ENCODE peak calls at places on chromosomes 4 and X, in seven cellular contexts. D is progenitor cell of endocrine pancreas; A is ecto neural progenitor cell; Y is NCI-H187; V is mucosa of descending colon; M is left ventricle myocardium superior; G is activated CD8-positive, alpha-beta memory T cell treated with anti-CD3 and anti-CD28 coated beads for 48 hours. F is an unnamed sample.

GRCh38 chr4:118224239-118224829 is 128.5 kb downstream of the PRSS12 start:
- DNase-seq in A (no peak), V (no peak), M (no peak), G (no peak), Y (no peak), D (no peak), F (no peak)

GRCh38 chrX:129833153-129834004 is 10.3 kb downstream of the ZDHHC9 start:
- DNase-seq in M (no peak), G (no peak), D (no peak), A (no peak), Y (no peak), V (no peak), F (peak)

GRCh38 chrX:84160736-84161135 is 27.3 kb downstream of the RPS6KA6 start:
- DNase-seq in V (no peak), D (no peak), A (no peak), G (no peak), Y (no peak), M (no peak), F (no peak)

GRCh38 chrX:125378205-125378604 is 58.5 kb downstream of the TEX13C start:
- DNase-seq in M (no peak), Y (no peak), A (no peak), D (no peak), G (no peak), V (no peak), F (no peak)

GRCh38 chr4:55903577-55903976 is 45.2 kb upstream of the CEP135 start:
- DNase-seq in M (no peak), Y (no peak), D (no peak), V (no peak), G (no peak), A (no peak), F (no peak)

GRCh38 chrX:129739591-129739990 is 812 bp downstream of the XPNPEP2 start:
- DNase-seq in G (no peak), V (no peak), M (no peak), Y (no peak), A (no peak), D (no peak), F (no peak)

GRCh38 chr4:76256032-76256431 is 4.5 kb downstream of the FAM47E start:
- DNase-seq in M (no peak), V (no peak), G (no peak), Y (no peak), A (no peak), D (no peak), F (peak)

GRCh38 chrX:150364347-150365050 is 1.4 kb downstream of the MAMLD1 start:
- DNase-seq in A (peak), Y (no peak), M (peak), D (no peak), V (peak), G (no peak), F (no peak)

GRCh38 chr4:7124643-7125442 is 57.0 kb upstream of the GRPEL1 start:
- DNase-seq in D (no peak), M (no peak), Y (no peak), A (no peak), G (no peak), V (no peak), F (peak)

GRCh38 chr4:38279077-38279476 is 318.9 kb downstream of the PTTG2 start:
- DNase-seq in M (no peak), D (no peak), Y (no peak), G (no peak), V (peak), A (no peak), F (no peak)

GRCh38 chr4:98027827-98028226 is 115.4 kb downstream of the STPG2 start:
- DNase-seq in G (no peak), A (no peak), V (no peak), Y (no peak), M (no peak), D (no peak), F (no peak)

GRCh38 chr4:73669410-73670183 is 49.4 kb upstream of the RASSF6 start:
- DNase-seq in A (no peak), V (no peak), Y (no peak), D (no peak), G (no peak), M (no peak), F (no peak)

GRCh38 chr4:55838356-55838755 is 15.1 kb upstream of the EXOC1 start:
- DNase-seq in G (no peak), Y (no peak), M (no peak), D (no peak), V (no peak), A (no peak), F (no peak)

GRCh38 chr4:7887415-7887814 is 52.2 kb downstream of the AFAP1 start:
- DNase-seq in D (no peak), G (no peak), V (no peak), Y (no peak), A (no peak), M (no peak), F (no peak)

GRCh38 chr4:90127223-90127705 is at the start of gene CCSER1:
- DNase-seq in D (peak), A (peak), G (no peak), M (peak), Y (peak), V (peak), F (peak)

GRCh38 chr4:126965876-126966275 is 666.9 kb upstream of the INTU start:
- DNase-seq in D (no peak), M (no peak), A (no peak), Y (no peak), G (no peak), V (no peak), F (no peak)

F was measured in DMS79.